ENCODE peak calls at places on chromosomes 12 and 14, in seven cellular contexts. M is K562, D is OCI-LY7, C is MM.1S, U is IMR-90, E is hepatocyte, V is fibroblast of lung. R is an unnamed sample. For H3K36me3, the result is how much of the 10 kb centered on the place peaks cover.

GRCh38 chr12:13435535-13435934 is 239.0 kb downstream of the EMP1 start:
- DNase-seq in V (no peak), E (peak), C (no peak), U (no peak), D (no peak), M (no peak), R (peak)

GRCh38 chr14:69876848-69877306 is 2.3 kb upstream of the SMOC1 start:
- DNase-seq in V (no peak), C (no peak), D (no peak), E (peak), U (no peak), M (no peak), R (no peak)

GRCh38 chr12:92546826-92547348 is 155.9 kb upstream of the PLEKHG7 start:
- DNase-seq in U (no peak), V (no peak), C (no peak), E (peak), D (peak), M (no peak), R (no peak)

GRCh38 chr14:33556382-33557121 is 394.3 kb downstream of the EGLN3 start:
- DNase-seq in M (no peak), C (no peak), D (no peak), V (peak), U (no peak), E (no peak), R (no peak)

GRCh38 chr12:5102261-5102789 is 58.6 kb downstream of the KCNA5 start:
- DNase-seq in C (no peak), U (peak), V (peak), M (no peak), D (no peak), E (no peak), R (no peak)

GRCh38 chr14:75577724-75578098 is 709 bp upstream of the FLVCR2 start:
- DNase-seq in D (peak), M (peak), E (peak), C (peak), U (peak), V (peak), R (peak)

GRCh38 chr12:96773031-96773430 is 134.0 kb upstream of the NEDD1 start:
- DNase-seq in C (no peak), U (no peak), V (no peak), D (no peak), M (no peak), E (no peak), R (no peak)

GRCh38 chr14:22918519-22918808 is 485 bp downstream of the RBM23 start:
- DNase-seq in M (no peak), D (no peak), E (no peak), C (no peak), V (peak), U (no peak), R (no peak)

GRCh38 chr14:26113930-26114329 is 483.9 kb downstream of the NOVA1 start:
- DNase-seq in D (no peak), E (no peak), C (peak), U (no peak), V (no peak), M (no peak), R (peak)

GRCh38 chr14:87797001-87797400 is 196.0 kb downstream of the GALC start:
- DNase-seq in U (no peak), D (no peak), M (no peak), C (no peak), V (no peak), E (no peak), R (no peak)

GRCh38 chr14:103679351-103679750 is 35.9 kb downstream of the XRCC3 start:
- DNase-seq in C (no peak), V (no peak), D (peak), E (no peak), M (no peak), U (no peak), R (peak)

GRCh38 chr14:94373708-94374107 is 14.7 kb downstream of the SERPINA1 start:
- DNase-seq in V (peak), U (peak), E (no peak), D (no peak), C (no peak), M (no peak), R (no peak)

GRCh38 chr12:47214001-47214619 is 134.4 kb upstream of the AMIGO2 start:
- DNase-seq in V (no peak), M (no peak), U (no peak), D (no peak), C (no peak), E (no peak), R (no peak)

GRCh38 chr12:99476956-99477355 is 170.6 kb upstream of the GARIN6 start:
- DNase-seq in V (no peak), M (no peak), E (no peak), D (no peak), C (no peak), U (no peak), R (no peak)

GRCh38 chr14:75634848-75635247 is 25.8 kb downstream of the ERG28 start:
- DNase-seq in U (no peak), D (no peak), V (no peak), C (no peak), E (no peak), M (no peak), R (no peak)

GRCh38 chr14:104271394-104271793 is 133.0 kb downstream of the KIF26A start:
- DNase-seq in D (no peak), U (no peak), E (no peak), M (no peak), V (no peak), C (no peak), R (no peak)

GRCh38 chr12:73266206-73266605 is 994.0 kb downstream of the TRHDE start:
- DNase-seq in E (no peak), D (no peak), V (no peak), M (no peak), C (no peak), U (no peak), R (no peak)

GRCh38 chr14:100150932-100151587 is 8.4 kb downstream of the DEGS2 start:
- DNase-seq in D (no peak), U (no peak), V (no peak), E (no peak), M (no peak), C (no peak), R (no peak)

GRCh38 chr12:69566603-69567002 is 18.7 kb upstream of the CCT2 start:
- DNase-seq in U (no peak), D (no peak), M (no peak), C (no peak), V (no peak), E (no peak), R (peak)
- TF ChIP-seq CTCF in U (no peak), D (no peak), M (peak), C (no peak), V (peak), E (no peak), R (peak)

DNA sequence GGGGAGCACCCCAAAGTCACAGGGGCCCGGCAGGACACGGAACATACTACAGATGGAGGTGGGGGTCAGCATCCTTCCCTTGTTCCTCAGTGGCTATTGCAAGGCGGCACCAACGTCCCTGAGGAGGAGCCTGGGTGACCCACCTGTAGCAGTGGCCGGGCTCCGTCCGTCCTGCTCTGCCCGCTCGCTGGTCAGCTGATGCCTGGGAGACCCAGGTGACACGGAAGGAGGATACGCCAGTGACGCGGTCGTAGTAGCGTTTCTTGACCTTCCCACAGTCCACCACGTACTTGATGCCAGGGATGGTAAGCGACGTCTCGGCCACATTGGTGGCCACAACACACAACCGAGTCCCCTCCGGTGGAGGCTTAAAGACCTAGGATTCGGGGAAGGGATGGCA is 24.7 kb downstream of the DHX37 start:
- DNase-seq in E (no peak), C (no peak), D (no peak), M (no peak), U (no peak), V (no peak), R (no peak)
- H3K36me3 ChIP-seq in E (under half), C (under half), D (half or more), M (half or more), U (half or more), V (under half), R (under half)

GRCh38 chr12:6921539-6921938 is 6.2 kb upstream of the ATN1 start:
- DNase-seq in M (no peak), V (no peak), E (no peak), U (no peak), C (no peak), D (no peak), R (no peak)
- H3K4me2 ChIP-seq in M (no peak), V (no peak), E (no peak), U (no peak), C (peak), D (peak), R (no peak)

GRCh38 chr14:101808020-101808641 is 46.6 kb downstream of the PPP2R5C start:
- DNase-seq in M (peak), D (peak), C (no peak), U (no peak), E (peak), V (no peak), R (peak)
- TF ChIP-seq CTCF in M (peak), D (peak), C (no peak), U (no peak), E (no peak), V (no peak), R (peak)

DNA sequence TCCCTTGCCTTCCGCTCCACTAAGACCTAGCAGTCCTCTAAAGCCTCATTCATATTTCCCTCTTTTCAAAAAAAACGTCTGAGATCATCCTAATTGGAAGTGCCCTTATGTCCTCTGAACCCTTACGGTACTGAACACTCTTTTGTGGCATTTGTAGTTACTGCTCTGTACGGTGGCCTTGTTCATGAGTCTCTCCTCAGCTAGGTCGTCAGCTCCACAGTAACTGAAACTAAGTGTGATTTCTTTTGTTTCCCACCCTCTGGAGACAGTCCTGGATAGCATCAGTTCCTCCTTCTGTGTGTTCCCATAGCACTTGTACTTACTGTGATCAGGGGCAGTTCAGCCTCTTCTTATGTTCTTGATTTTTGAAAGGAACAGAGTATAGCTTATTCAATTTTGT is 49.8 kb downstream of the DAAM1 start:
- DNase-seq in D (no peak), U (no peak), V (no peak), E (no peak), M (no peak), C (no peak), R (no peak)
- H3K36me3 ChIP-seq in D (under half), U (under half), V (under half), E (under half), M (under half), C (under half), R (under half)

GRCh38 chr12:112346194-112346593 is 36.0 kb downstream of the HECTD4 start:
- DNase-seq in M (no peak), V (no peak), C (no peak), D (no peak), U (no peak), E (no peak), R (peak)
- H3K4me2 ChIP-seq in M (no peak), V (no peak), C (no peak), D (no peak), U (no peak), E (no peak), R (peak)

R was measured in GM23338.